ENCODE peak calls at places on chromosomes 11 and 22, in seven cellular contexts. L is keratinocyte, V is neural progenitor cell, S is PC-3, K is MM.1S, H is mammary epithelial cell, G is endothelial cell of umbilical vein. R is an unnamed sample.

GRCh38 chr22:44574057-44574456 is 76.0 kb upstream of the RTL6 start:
- DNase-seq in L (peak), V (no peak), S (peak), K (no peak), H (peak), G (peak), R (no peak)

GRCh38 chr11:15918674-15919073 is 437.7 kb downstream of the SOX6 start:
- DNase-seq in L (no peak), V (no peak), S (no peak), K (no peak), H (no peak), G (no peak), R (no peak)

GRCh38 chr11:34176980-34177319 is 71.5 kb downstream of the NAT10 start:
- DNase-seq in L (no peak), V (peak), S (no peak), K (no peak), H (no peak), G (no peak), R (no peak)

GRCh38 chr11:118343248-118343647 is 743 bp upstream of the CD3D start:
- DNase-seq in L (no peak), V (no peak), S (no peak), K (no peak), H (no peak), G (no peak), R (no peak)

GRCh38 chr22:46318576-46318975 is 16.9 kb upstream of the TRMU start:
- DNase-seq in L (no peak), V (no peak), S (no peak), K (no peak), H (no peak), G (no peak), R (no peak)

GRCh38 chr11:64675417-64676252 is 47.4 kb downstream of the NRXN2 start:
- DNase-seq in L (no peak), V (no peak), S (peak), K (no peak), H (peak), G (no peak), R (no peak)

GRCh38 chr11:117473692-117474091 is 146.0 kb downstream of the CEP164 start:
- DNase-seq in L (no peak), V (no peak), S (peak), K (no peak), H (peak), G (no peak), R (no peak)

GRCh38 chr22:45966320-45966891 is 10.6 kb downstream of the WNT7B start:
- DNase-seq in L (no peak), V (no peak), S (no peak), K (peak), H (no peak), G (no peak), R (no peak)

GRCh38 chr11:110830344-110831141 is 118.3 kb upstream of the ARHGAP20 start:
- DNase-seq in L (no peak), V (peak), S (no peak), K (no peak), H (no peak), G (no peak), R (no peak)

GRCh38 chr22:31650391-31650790 is 11.6 kb downstream of the PISD start:
- DNase-seq in L (no peak), V (no peak), S (no peak), K (no peak), H (peak), G (no peak), R (no peak)

GRCh38 chr22:28105988-28106387 is 186.9 kb upstream of the PITPNB start:
- DNase-seq in L (no peak), V (no peak), S (no peak), K (no peak), H (no peak), G (no peak), R (no peak)

GRCh38 chr11:62035293-62035692 is 67.9 kb upstream of the FTH1 start:
- DNase-seq in L (no peak), V (no peak), S (no peak), K (no peak), H (no peak), G (no peak), R (no peak)

GRCh38 chr11:6459049-6459448 is 14.7 kb downstream of the TRIM3 start:
- DNase-seq in L (no peak), V (no peak), S (no peak), K (no peak), H (no peak), G (no peak), R (no peak)

GRCh38 chr11:65850217-65851082 is 7.5 kb downstream of the CFL1 start:
- DNase-seq in L (no peak), V (no peak), S (no peak), K (no peak), H (no peak), G (no peak), R (no peak)

GRCh38 chr11:65849366-65849765 is 8.6 kb downstream of the CFL1 start:
- DNase-seq in L (no peak), V (no peak), S (peak), K (no peak), H (no peak), G (no peak), R (no peak)

GRCh38 chr11:65851083-65851579 is 6.8 kb downstream of the CFL1 start:
- DNase-seq in L (no peak), V (peak), S (peak), K (no peak), H (no peak), G (no peak), R (no peak)

GRCh38 chr11:65847746-65848145 is 10.2 kb downstream of the CFL1 start:
- DNase-seq in L (no peak), V (no peak), S (no peak), K (no peak), H (no peak), G (no peak), R (no peak)

DNA sequence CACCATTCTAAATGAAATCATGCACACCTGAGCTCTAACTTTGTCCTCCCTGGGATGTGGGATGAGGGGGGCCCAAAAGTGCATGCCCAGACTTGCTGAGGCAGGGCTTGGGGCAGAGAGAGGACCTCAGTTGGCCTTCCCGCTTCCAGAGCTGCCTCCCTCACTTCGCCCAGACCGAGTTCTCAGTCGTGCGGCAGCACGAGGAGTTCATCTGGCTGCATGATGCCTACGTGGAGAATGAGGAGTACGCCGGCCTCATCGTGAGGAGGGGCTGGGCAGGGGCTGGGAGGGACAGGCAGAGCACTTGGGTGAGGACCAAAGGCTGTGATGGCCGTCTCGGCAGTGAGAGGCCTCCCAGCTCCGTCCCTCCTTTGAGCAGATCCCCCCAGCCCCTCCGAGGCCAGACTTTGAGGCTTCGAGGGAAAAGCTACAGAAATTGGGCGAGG is 8.2 kb downstream of the CFL1 start:
- DNase-seq in L (no peak), V (no peak), S (no peak), K (no peak), H (no peak), G (no peak), R (no peak)
- H3K9ac ChIP-seq in L (no peak), V (no peak), S (no peak), K (no peak), H (no peak), G (no peak), R (no peak)

GRCh38 chr11:73528877-73529530 is 68.9 kb downstream of the FAM168A start:
- DNase-seq in L (no peak), V (no peak), S (no peak), K (no peak), H (no peak), G (peak), R (no peak)
- H3K4me3 ChIP-seq in L (peak), V (no peak), S (no peak), K (no peak), H (peak), G (no peak), R (no peak)

GRCh38 chr11:37858398-37858797 is 1260.4 kb upstream of the RAG2 start:
- DNase-seq in L (no peak), V (no peak), S (peak), K (no peak), H (no peak), G (peak), R (no peak)
- TF ChIP-seq EZH2 in L (no peak), V (no peak), S (no peak), K (no peak), H (no peak), G (no peak), R (no peak)

GRCh38 chr11:107564877-107565218 is 687 bp downstream of the ALKBH8 start:
- DNase-seq in L (no peak), V (no peak), S (no peak), K (no peak), H (no peak), G (no peak), R (no peak)

GRCh38 chr11:107562647-107563208 is 2.8 kb downstream of the ALKBH8 start:
- DNase-seq in L (peak), V (no peak), S (peak), K (no peak), H (peak), G (peak), R (no peak)

GRCh38 chr11:107565219-107565937 is at the start of gene ALKBH8:
- DNase-seq in L (no peak), V (peak), S (peak), K (peak), H (peak), G (peak), R (no peak)

GRCh38 chr11:107561688-107562087 is 3.8 kb downstream of the ALKBH8 start:
- DNase-seq in L (peak), V (no peak), S (peak), K (no peak), H (peak), G (peak), R (no peak)

GRCh38 chr11:107563702-107564101 is 1.8 kb downstream of the ALKBH8 start:
- DNase-seq in L (no peak), V (peak), S (peak), K (peak), H (peak), G (peak), R (no peak)
- H3K9ac ChIP-seq in L (peak), V (no peak), S (peak), K (no peak), H (peak), G (no peak), R (no peak)